ENCODE peak calls at places on chromosomes 5 and 9, in eight cellular contexts. Q, W, R, V, K, M, X and E are unnamed samples.

GRCh38 chr5:60522299-60522915 is 177.6 kb downstream of the DEPDC1B start:
- DNase-seq in Q (peak), X (peak), K (peak), M (no peak), V (no peak), R (no peak), W (no peak), E (no peak)

GRCh38 chr5:135821061-135821781 is 13.2 kb upstream of the SLC25A48 start:
- DNase-seq in M (no peak), Q (no peak), K (no peak), R (no peak), W (peak), V (no peak), X (no peak), E (peak)

GRCh38 chr5:399296-400281 is 43.4 kb upstream of the EXOC3 start:
- DNase-seq in X (peak), V (no peak), M (peak), W (peak), Q (peak), R (no peak), K (peak), E (peak)

GRCh38 chr5:68237715-68238114 is 22.2 kb downstream of the PIK3R1 start:
- DNase-seq in X (no peak), W (no peak), M (no peak), Q (no peak), R (no peak), K (no peak), V (no peak), E (no peak)

GRCh38 chr9:82681809-82682208 is 381.1 kb downstream of the RASEF start:
- DNase-seq in V (no peak), Q (no peak), R (no peak), X (no peak), W (no peak), M (no peak), K (no peak), E (no peak)

GRCh38 chr5:138338411-138339085 is 482 bp downstream of the FAM53C start:
- DNase-seq in M (no peak), V (no peak), Q (no peak), R (no peak), W (peak), X (peak), K (no peak), E (no peak)

GRCh38 chr9:77595426-77596051 is 52.6 kb downstream of the GNA14 start:
- DNase-seq in R (no peak), W (peak), V (no peak), Q (no peak), X (no peak), M (no peak), K (no peak), E (no peak)

GRCh38 chr9:129322022-129322621 is 144.1 kb upstream of the IER5L start:
- DNase-seq in W (no peak), R (no peak), K (no peak), Q (no peak), X (no peak), V (no peak), M (no peak), E (no peak)

GRCh38 chr5:68265822-68266395 is 50.4 kb downstream of the PIK3R1 start:
- DNase-seq in V (no peak), M (no peak), W (no peak), R (no peak), Q (no peak), X (peak), K (peak), E (no peak)

GRCh38 chr9:133982971-133983720 is 9.0 kb downstream of the VAV2 start:
- DNase-seq in V (no peak), M (no peak), K (no peak), R (no peak), Q (no peak), W (no peak), X (peak), E (no peak)

GRCh38 chr5:38453506-38453905 is 102.9 kb downstream of the LIFR start:
- DNase-seq in R (no peak), W (no peak), Q (peak), V (no peak), X (no peak), K (no peak), M (no peak), E (no peak)

GRCh38 chr5:9233712-9234111 is 312.2 kb downstream of the SEMA5A start:
- DNase-seq in K (peak), V (peak), Q (no peak), W (peak), M (peak), R (no peak), X (peak), E (no peak)

GRCh38 chr5:1029270-1029944 is 20.8 kb downstream of the NKD2 start:
- DNase-seq in W (no peak), R (no peak), Q (no peak), K (no peak), M (no peak), V (no peak), X (no peak), E (no peak)

GRCh38 chr5:2773327-2773726 is 21.9 kb upstream of the IRX2 start:
- DNase-seq in Q (no peak), W (no peak), V (no peak), X (no peak), R (no peak), M (no peak), K (no peak), E (no peak)

GRCh38 chr5:29169851-29170250 is 2023.6 kb upstream of the CDH6 start:
- DNase-seq in V (no peak), R (no peak), X (no peak), W (peak), Q (no peak), K (no peak), M (peak), E (no peak)

GRCh38 chr5:150764530-150764929 is 5.7 kb upstream of the DCTN4 start:
- DNase-seq in W (no peak), V (no peak), X (no peak), R (no peak), M (no peak), K (no peak), Q (no peak), E (no peak)

GRCh38 chr5:139708877-139709586 is 60.9 kb downstream of the CXXC5 start:
- DNase-seq in V (no peak), R (peak), Q (no peak), K (peak), X (peak), M (peak), W (peak), E (no peak)

GRCh38 chr5:73654861-73655318 is 28.9 kb downstream of the ARHGEF28 start:
- DNase-seq in V (no peak), X (no peak), K (no peak), M (no peak), W (no peak), R (no peak), Q (no peak), E (no peak)

GRCh38 chr5:126519637-126520592 is 75.1 kb downstream of the ALDH7A1 start:
- DNase-seq in Q (no peak), W (no peak), V (no peak), X (peak), M (no peak), K (peak), R (peak), E (peak)

GRCh38 chr9:3177921-3178320 is 334.0 kb upstream of the PUM3 start:
- DNase-seq in X (no peak), V (no peak), M (no peak), Q (no peak), W (no peak), R (no peak), K (peak), E (no peak)

GRCh38 chr9:125851971-125852370 is 104.8 kb downstream of the PBX3 start:
- DNase-seq in R (no peak), V (no peak), M (no peak), Q (no peak), K (no peak), X (no peak), W (no peak), E (no peak)

GRCh38 chr5:76715734-76716455 is at the start of gene F2R:
- DNase-seq in K (peak), V (no peak), X (peak), Q (no peak), R (peak), M (peak), W (peak), E (peak)

GRCh38 chr5:18216729-18217128 is 582.5 kb downstream of the TAF11L14 start:
- DNase-seq in K (no peak), W (no peak), M (no peak), V (no peak), Q (no peak), R (no peak), X (no peak), E (no peak)

GRCh38 chr5:56737002-56737621 is 78.2 kb upstream of the MAP3K1 start:
- DNase-seq in V (no peak), X (peak), W (no peak), K (no peak), Q (no peak), M (no peak), R (no peak), E (no peak)

GRCh38 chr9:77514886-77515711 is 133.0 kb downstream of the GNA14 start:
- DNase-seq in M (no peak), Q (no peak), R (no peak), V (no peak), X (peak), K (peak), W (no peak), E (peak)

GRCh38 chr9:3648722-3649121 is 122.9 kb upstream of the RFX3 start:
- DNase-seq in K (no peak), M (no peak), V (no peak), R (no peak), Q (no peak), W (no peak), X (no peak), E (no peak)

GRCh38 chr9:26856413-26857032 is 36.1 kb downstream of the CAAP1 start:
- DNase-seq in W (peak), Q (peak), K (peak), R (peak), X (peak), M (peak), V (peak), E (peak)

GRCh38 chr5:136014049-136014516 is 14.7 kb upstream of the TGFBI start:
- DNase-seq in K (peak), W (no peak), X (peak), Q (no peak), M (no peak), R (no peak), V (no peak), E (peak)

GRCh38 chr9:129241725-129242124 is 63.7 kb upstream of the IER5L start:
- DNase-seq in Q (no peak), K (no peak), W (no peak), R (no peak), M (no peak), X (no peak), V (no peak), E (no peak)

GRCh38 chr5:75667586-75667985 is 49.7 kb downstream of the POC5 start:
- DNase-seq in Q (no peak), K (no peak), M (no peak), X (no peak), V (no peak), W (peak), R (no peak), E (no peak)

GRCh38 chr9:91495450-91495849 is 71.8 kb upstream of the NFIL3 start:
- DNase-seq in V (no peak), M (no peak), Q (no peak), W (no peak), R (no peak), K (peak), X (peak), E (peak)

GRCh38 chr5:75192804-75193203 is 43.9 kb downstream of the ANKRD31 start:
- DNase-seq in X (no peak), M (peak), Q (no peak), W (no peak), K (no peak), V (no peak), R (no peak), E (peak)

DNA sequence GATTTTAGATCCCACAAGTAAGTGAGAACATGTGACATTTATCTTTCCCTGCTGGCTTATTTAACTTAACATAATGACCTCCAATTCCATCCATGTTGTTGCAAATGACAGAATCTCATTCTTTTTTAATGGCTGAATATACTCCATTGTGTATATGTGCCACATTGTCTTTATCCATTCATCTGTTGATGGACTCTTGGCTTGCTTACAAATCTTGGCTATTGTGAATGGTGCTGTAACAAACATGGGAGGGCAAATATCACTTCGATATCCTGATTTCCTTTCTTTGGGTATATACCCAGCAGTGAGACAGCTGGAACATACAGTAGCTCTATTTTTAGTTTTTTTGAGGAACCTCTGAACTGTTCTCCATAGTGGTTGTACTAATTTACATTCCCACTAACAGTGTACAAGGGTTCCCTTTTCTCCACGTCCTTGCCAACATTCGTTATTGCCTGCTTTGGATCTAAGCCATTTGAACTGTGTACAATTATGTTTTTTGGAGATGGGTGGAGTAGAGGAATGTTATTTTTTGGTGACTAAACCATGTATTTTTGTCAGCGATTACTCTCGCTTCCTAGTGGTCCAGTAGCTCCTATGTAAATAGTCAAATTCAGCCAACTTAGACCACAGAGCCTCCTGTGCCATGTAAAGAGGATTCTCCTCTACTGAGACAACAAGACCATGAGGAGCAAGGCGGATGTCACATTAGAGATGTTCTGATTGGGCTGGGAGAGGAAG is 60.6 kb downstream of the TNFSF15 start:
- DNase-seq in M (no peak), X (no peak), W (no peak), R (no peak), K (peak), Q (no peak), V (no peak), E (no peak)
- H3K9ac ChIP-seq in M (no peak), X (no peak), W (no peak), R (no peak), K (no peak), Q (no peak), V (no peak), E (no peak)

DNA sequence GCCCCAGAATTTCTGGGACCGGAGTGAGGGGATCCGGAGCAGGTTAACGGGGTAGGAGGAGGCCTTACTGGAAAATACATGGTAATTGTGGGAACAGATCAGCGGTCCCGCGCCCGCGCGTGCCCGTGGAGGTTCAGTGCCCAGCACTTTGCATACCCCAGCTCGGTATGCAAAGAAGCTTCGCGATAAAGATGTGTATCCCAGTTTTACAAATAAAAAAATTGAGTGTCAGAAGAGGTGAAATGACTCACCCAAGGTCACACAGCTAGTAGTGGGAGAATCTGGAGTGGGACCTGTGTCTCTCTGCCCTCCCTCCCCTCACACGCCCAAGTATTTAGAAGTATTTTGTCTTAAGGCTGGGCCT is 965 bp downstream of the NEURL1B start:
- DNase-seq in V (no peak), K (no peak), R (no peak), M (no peak), X (peak), W (no peak), Q (no peak), E (no peak)
- H3K4me3 ChIP-seq in V (peak), K (no peak), R (no peak), M (peak), X (peak), W (no peak), Q (no peak), E (peak)

GRCh38 chr5:158755221-158755620 is 344.5 kb downstream of the EBF1 start:
- DNase-seq in X (no peak), W (no peak), R (no peak), Q (no peak), M (no peak), K (no peak), V (no peak), E (no peak)

GRCh38 chr5:158755971-158756370 is 343.7 kb downstream of the EBF1 start:
- DNase-seq in V (no peak), X (no peak), R (no peak), M (no peak), W (no peak), Q (no peak), K (no peak), E (no peak)

GRCh38 chr5:158756873-158757272 is 342.8 kb downstream of the EBF1 start:
- DNase-seq in M (peak), V (no peak), Q (no peak), R (no peak), K (no peak), X (no peak), W (peak), E (no peak)

GRCh38 chr5:158759276-158759675 is 340.4 kb downstream of the EBF1 start:
- DNase-seq in M (no peak), R (no peak), Q (no peak), K (no peak), X (no peak), W (no peak), V (no peak), E (no peak)

GRCh38 chr5:158758666-158759065 is 341.1 kb downstream of the EBF1 start:
- DNase-seq in X (no peak), M (no peak), K (peak), W (no peak), R (no peak), V (no peak), Q (no peak), E (no peak)
- H3K9ac ChIP-seq in X (peak), M (no peak), K (peak), W (no peak), R (no peak), V (no peak), Q (no peak), E (no peak)

GRCh38 chr5:124655211-124655880 is 91.1 kb downstream of the ZNF608 start:
- DNase-seq in V (no peak), W (no peak), Q (no peak), R (no peak), M (no peak), K (peak), X (no peak), E (no peak)
- H3K4me3 ChIP-seq in V (no peak), W (no peak), Q (no peak), R (no peak), M (no peak), K (peak), X (peak), E (no peak)

DNA sequence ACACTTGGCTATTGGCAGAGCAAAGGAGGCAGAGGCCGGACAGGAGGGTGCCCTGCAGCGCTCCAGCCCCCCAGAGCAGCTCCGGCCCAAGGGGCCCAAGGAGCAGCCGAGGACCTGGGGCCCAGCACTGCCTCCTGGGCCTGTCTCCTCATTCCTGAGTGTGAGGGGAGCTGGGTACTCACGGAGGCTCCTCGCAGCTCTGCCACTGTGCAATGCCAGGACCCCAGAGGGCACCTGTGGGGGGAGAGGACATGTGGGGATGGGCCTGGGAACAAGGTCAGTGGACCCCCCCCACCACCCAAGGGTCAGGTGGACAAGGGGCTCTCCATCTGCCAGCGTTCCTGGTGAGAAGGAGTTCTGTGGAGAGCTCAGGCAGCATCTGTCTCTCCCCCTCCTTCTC is 192.6 kb upstream of the PPP1R26 start:
- DNase-seq in R (no peak), M (no peak), W (no peak), K (no peak), V (no peak), Q (no peak), X (no peak), E (no peak)
- H3K9ac ChIP-seq in R (no peak), M (no peak), W (no peak), K (no peak), V (no peak), Q (no peak), X (no peak), E (no peak)

GRCh38 chr5:91145233-91145620 is 237.9 kb downstream of the ARRDC3 start:
- DNase-seq in R (no peak), Q (no peak), K (no peak), M (no peak), V (no peak), W (no peak), X (no peak), E (no peak)

GRCh38 chr5:91146221-91146620 is 236.9 kb downstream of the ARRDC3 start:
- DNase-seq in W (no peak), K (peak), Q (no peak), V (no peak), X (no peak), R (no peak), M (no peak), E (no peak)

GRCh38 chr5:91143840-91144239 is 239.3 kb downstream of the ARRDC3 start:
- DNase-seq in K (no peak), V (no peak), M (no peak), Q (no peak), W (no peak), R (no peak), X (no peak), E (no peak)

GRCh38 chr5:91142819-91143218 is 240.3 kb downstream of the ARRDC3 start:
- DNase-seq in V (no peak), R (no peak), X (no peak), K (no peak), W (no peak), Q (no peak), M (no peak), E (no peak)

DNA sequence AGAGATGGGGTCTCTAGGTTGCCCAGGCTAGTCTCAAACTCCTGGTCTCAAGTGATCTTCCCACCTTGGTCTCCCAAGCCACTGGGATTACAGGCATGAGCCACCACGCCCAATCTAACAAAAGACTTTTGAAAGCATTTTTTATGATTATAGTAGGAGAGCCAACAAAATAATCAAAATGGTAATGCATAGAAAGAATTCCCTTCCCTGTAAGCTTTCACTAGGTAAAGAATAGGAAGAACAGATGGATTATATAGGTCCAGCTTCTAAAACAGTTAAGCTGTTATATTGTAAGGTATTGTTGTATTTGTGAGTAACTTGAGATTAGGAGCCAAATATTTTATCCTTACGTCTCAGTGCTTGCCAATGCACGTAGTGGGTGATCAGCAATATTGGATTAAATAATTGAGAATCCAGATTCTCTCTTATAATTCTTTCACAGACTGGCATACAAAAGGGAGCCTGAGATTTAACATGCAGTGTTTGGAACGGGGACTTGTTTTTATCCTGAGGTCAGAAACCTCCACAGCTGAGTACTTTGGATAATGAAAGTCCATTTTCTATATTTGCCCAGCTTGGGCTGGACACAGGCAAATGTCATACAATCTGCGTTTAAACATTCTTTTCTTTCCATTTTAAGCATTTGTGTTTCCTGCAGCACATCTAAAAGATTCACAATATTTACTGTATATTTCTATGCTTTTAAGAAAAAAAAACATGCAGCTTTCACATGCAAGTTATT is 238.5 kb downstream of the ARRDC3 start:
- DNase-seq in R (no peak), K (no peak), M (no peak), V (no peak), X (no peak), W (no peak), Q (no peak), E (no peak)
- H3K4me3 ChIP-seq in R (no peak), K (peak), M (no peak), V (no peak), X (peak), W (no peak), Q (no peak), E (no peak)